ENCODE peak calls at places on chromosomes 1 and 21, in ten cellular contexts. P, D, W, J, L, E, Q, N, F and U are unnamed samples.

GRCh38 chr1:240320645-240321044 is 229.0 kb downstream of the FMN2 start:
- DNase-seq in P (no peak), D (no peak), W (no peak), J (no peak), L (no peak), E (no peak), Q (no peak), N (no peak), F (no peak), U (no peak)

GRCh38 chr1:29478046-29478791 is 241.9 kb downstream of the PTPRU start:
- DNase-seq in P (no peak), D (no peak), W (no peak), J (no peak), L (no peak), E (no peak), Q (peak; percentile 61), N (peak; percentile 39), F (no peak), U (no peak)

GRCh38 chr1:65918564-65918963 is 125.9 kb downstream of the PDE4B start:
- DNase-seq in P (no peak), D (no peak), W (no peak), J (no peak), L (no peak), E (no peak), Q (no peak), N (no peak), F (no peak), U (no peak)

GRCh38 chr1:29655945-29656866 is 419.9 kb downstream of the PTPRU start:
- DNase-seq in P (peak; percentile 7), D (no peak), W (no peak), J (peak; percentile 42), L (peak; percentile 9), E (peak; percentile 13), Q (peak; percentile 68), N (peak; percentile 24), F (no peak), U (peak; percentile 48)

GRCh38 chr1:63466759-63467158 is 56.3 kb downstream of the ITGB3BP start:
- DNase-seq in P (peak; percentile 9), D (no peak), W (no peak), J (no peak), L (no peak), E (no peak), Q (no peak), N (no peak), F (peak; percentile 11), U (no peak)

GRCh38 chr1:172352435-172352834 is 68.0 kb upstream of the C1orf105 start:
- DNase-seq in P (no peak), D (no peak), W (peak; percentile 73), J (peak; percentile 96), L (no peak), E (no peak), Q (no peak), N (no peak), F (peak; percentile 80), U (no peak)

GRCh38 chr1:151825811-151826660 is 5.6 kb downstream of the RORC start:
- DNase-seq in P (no peak), D (no peak), W (no peak), J (no peak), L (peak; percentile 54), E (peak; percentile 36), Q (no peak), N (no peak), F (no peak), U (no peak)

GRCh38 chr1:243495442-243496172 is 239.8 kb downstream of the SDCCAG8 start:
- DNase-seq in P (no peak), D (no peak), W (no peak), J (no peak), L (no peak), E (no peak), Q (no peak), N (no peak), F (no peak), U (no peak)

GRCh38 chr21:8989883-8990325 is 1531.5 kb upstream of the TPTE start:
- DNase-seq in P (peak; percentile 96), D (no peak), W (no peak), J (peak; percentile 6), L (peak; percentile 30), E (no peak), Q (peak; percentile 81), N (peak; percentile 51), F (no peak), U (peak; percentile 69)

GRCh38 chr1:166489670-166490436 is 323.1 kb upstream of the FAM78B start:
- DNase-seq in P (peak; percentile 49), D (no peak), W (peak; percentile 49), J (peak; percentile 74), L (peak; percentile 70), E (peak; percentile 20), Q (no peak), N (peak; percentile 61), F (peak; percentile 20), U (peak; percentile 19)

GRCh38 chr21:33931799-33932390 is 16.3 kb upstream of the ATP5PO start:
- DNase-seq in P (no peak), D (no peak), W (no peak), J (peak; percentile 25), L (no peak), E (no peak), Q (no peak), N (no peak), F (no peak), U (peak; percentile 14)

GRCh38 chr1:168636642-168637111 is 60.3 kb downstream of the XCL1 start:
- DNase-seq in P (peak; percentile 19), D (no peak), W (no peak), J (peak; percentile 59), L (no peak), E (peak; percentile 20), Q (no peak), N (peak; percentile 79), F (peak; percentile 86), U (peak; percentile 65)

GRCh38 chr1:204263240-204263848 is 49.6 kb upstream of the GOLT1A start:
- DNase-seq in P (no peak), D (no peak), W (no peak), J (no peak), L (no peak), E (no peak), Q (no peak), N (no peak), F (no peak), U (no peak)

GRCh38 chr1:73860421-73860950 is 337.5 kb downstream of the LRRIQ3 start:
- DNase-seq in P (no peak), D (no peak), W (no peak), J (no peak), L (no peak), E (no peak), Q (no peak), N (no peak), F (no peak), U (no peak)

GRCh38 chr1:233245191-233245765 is 50.2 kb downstream of the PCNX2 start:
- DNase-seq in P (no peak), D (no peak), W (no peak), J (peak; percentile 36), L (peak; percentile 9), E (no peak), Q (no peak), N (no peak), F (no peak), U (no peak)

GRCh38 chr1:233241782-233242181 is 53.7 kb downstream of the PCNX2 start:
- DNase-seq in P (no peak), D (no peak), W (no peak), J (no peak), L (no peak), E (no peak), Q (no peak), N (no peak), F (no peak), U (no peak)

GRCh38 chr1:233240839-233241682 is 54.5 kb downstream of the PCNX2 start:
- DNase-seq in P (peak; percentile 64), D (peak; percentile 53), W (no peak), J (peak; percentile 39), L (peak; percentile 22), E (peak; percentile 76), Q (peak; percentile 84), N (peak; percentile 69), F (peak; percentile 48), U (peak; percentile 54)

GRCh38 chr1:233244183-233244582 is 51.3 kb downstream of the PCNX2 start:
- DNase-seq in P (peak; percentile 86), D (no peak), W (peak; percentile 2), J (peak; percentile 41), L (no peak), E (peak; percentile 61), Q (no peak), N (no peak), F (no peak), U (peak; percentile 63)

GRCh38 chr1:233242827-233243483 is 52.6 kb downstream of the PCNX2 start:
- DNase-seq in P (no peak), D (no peak), W (no peak), J (no peak), L (no peak), E (no peak), Q (no peak), N (no peak), F (no peak), U (no peak)
- TF ChIP-seq CTCF in P (no peak), D (no peak), W (no peak), J (no peak), L (no peak), E (no peak), Q (no peak), N (no peak), F (no peak), U (no peak)

DNA sequence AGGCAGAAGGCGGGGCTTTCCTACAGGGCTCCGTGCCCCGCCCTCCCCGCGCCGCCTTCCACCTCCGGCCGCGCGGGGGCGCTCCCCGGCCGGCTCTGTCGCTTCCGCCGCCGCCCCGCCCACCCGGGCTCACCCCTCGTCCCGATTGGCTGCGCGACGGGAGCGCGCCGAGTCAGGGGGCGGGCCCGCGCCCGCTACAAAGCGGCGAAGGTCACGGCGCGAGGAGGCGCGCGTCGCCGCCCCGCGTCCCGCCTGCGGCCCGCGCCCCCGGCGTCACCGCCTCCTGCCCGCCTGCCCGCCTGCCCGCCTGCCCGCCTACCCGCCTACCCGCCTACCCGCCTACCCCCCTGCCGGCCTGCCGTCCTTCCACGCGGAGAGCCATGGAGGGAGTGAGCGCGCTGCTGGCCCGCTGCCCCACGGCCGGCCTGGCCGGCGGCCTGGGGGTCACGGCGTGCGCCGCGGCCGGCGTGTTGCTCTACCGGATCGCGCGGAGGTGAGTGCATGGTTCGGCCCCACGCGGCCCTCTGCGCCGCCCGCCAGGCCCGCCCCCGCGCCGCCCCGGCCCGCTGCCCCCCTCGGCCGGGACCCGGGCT is at the start of gene TMEM201:
- DNase-seq in P (peak; percentile 84), D (peak; percentile 96), W (peak; percentile 76), J (peak; percentile 95), L (peak; percentile 95), E (peak; percentile 94), Q (peak; percentile 94), N (peak; percentile 96), F (peak; percentile 91), U (peak; percentile 93)
- TF ChIP-seq CTCF in P (peak; percentile 77), D (peak; percentile 95), W (peak; percentile 59), J (peak; percentile 63), L (peak; percentile 79), E (peak; percentile 69), Q (no peak), N (no peak), F (peak; percentile 37), U (peak; percentile 65)

GRCh38 chr1:242196101-242196500 is 197.2 kb upstream of the MAP1LC3C start:
- DNase-seq in P (no peak), D (no peak), W (no peak), J (no peak), L (no peak), E (no peak), Q (no peak), N (no peak), F (peak; percentile 49), U (no peak)
- TF ChIP-seq CTCF in P (no peak), D (no peak), W (no peak), J (no peak), L (no peak), E (no peak), Q (no peak), N (no peak), F (no peak), U (no peak)

GRCh38 chr1:1841575-1841991 is 49.3 kb downstream of the GNB1 start:
- DNase-seq in P (no peak), D (no peak), W (no peak), J (no peak), L (no peak), E (no peak), Q (no peak), N (no peak), F (no peak), U (no peak)
- TF ChIP-seq CTCF in P (no peak), D (no peak), W (no peak), J (peak; percentile 17), L (no peak), E (no peak), Q (no peak), N (no peak), F (peak; percentile 6), U (no peak)